ENCODE peak calls at places on chromosome 7, in four cellular contexts. Q is A172; I is activated naive CD8-positive, alpha-beta T cell treated with anti-CD3 and anti-CD28 coated beads for 36 hours; Y is fibroblast of the conjunctiva. G is an unnamed sample.

GRCh38 chr7:19362099-19362498 is 216.9 kb upstream of the FERD3L start:
- DNase-seq in Q (peak; percentile 52), I (no peak), Y (no peak), G (no peak)

GRCh38 chr7:121394709-121395140 is 1.4 kb downstream of the FAM3C start:
- DNase-seq in Q (peak; percentile 15), I (no peak), Y (no peak), G (no peak)

GRCh38 chr7:152050547-152050971 is 25.1 kb downstream of the GALNT11 start:
- DNase-seq in Q (peak; percentile 10), I (no peak), Y (peak; percentile 72), G (no peak)

GRCh38 chr7:99618726-99619125 is 2.0 kb downstream of the ZSCAN25 start:
- DNase-seq in Q (peak; percentile 58), I (no peak), Y (peak; percentile 10), G (no peak)

GRCh38 chr7:96837583-96837982 is 127.9 kb upstream of the SEM1 start:
- DNase-seq in Q (no peak), I (peak; percentile 38), Y (no peak), G (no peak)

GRCh38 chr7:32427769-32428291 is 62.4 kb downstream of the LSM5 start:
- DNase-seq in Q (peak; percentile 32), I (peak; percentile 73), Y (peak; percentile 44), G (peak; percentile 79)

GRCh38 chr7:118762451-118762850 is 537.9 kb downstream of the ANKRD7 start:
- DNase-seq in Q (no peak), I (no peak), Y (no peak), G (no peak)

GRCh38 chr7:101636822-101637623 is 7.9 kb upstream of the MYL10 start:
- DNase-seq in Q (peak; percentile 68), I (no peak), Y (no peak), G (no peak)

GRCh38 chr7:143877076-143877475 is 24.9 kb downstream of the TCAF1 start:
- DNase-seq in Q (no peak), I (no peak), Y (no peak), G (no peak)

GRCh38 chr7:152462995-152463713 is 27.4 kb upstream of the KMT2C start:
- DNase-seq in Q (peak; percentile 40), I (no peak), Y (no peak), G (no peak)

GRCh38 chr7:32036557-32036956 is 33.6 kb downstream of the PDE1C start:
- DNase-seq in Q (peak; percentile 74), I (no peak), Y (no peak), G (no peak)

GRCh38 chr7:29146082-29146706 is at the start of gene CPVL:
- DNase-seq in Q (peak; percentile 56), I (no peak), Y (no peak), G (no peak)

GRCh38 chr7:23012186-23012585 is 1.7 kb downstream of the HYCC1 start:
- DNase-seq in Q (no peak), I (no peak), Y (no peak), G (no peak)

GRCh38 chr7:42244828-42245227 is 7.8 kb upstream of the GLI3 start:
- DNase-seq in Q (peak; percentile 69), I (no peak), Y (no peak), G (no peak)

GRCh38 chr7:29852457-29852856 is 46.1 kb downstream of the WIPF3 start:
- DNase-seq in Q (no peak), I (no peak), Y (no peak), G (no peak)

GRCh38 chr7:91351374-91351773 is 87.1 kb downstream of the FZD1 start:
- DNase-seq in Q (peak; percentile 72), I (no peak), Y (no peak), G (no peak)

GRCh38 chr7:27547401-27547800 is 115.3 kb downstream of the HIBADH start:
- DNase-seq in Q (peak; percentile 30), I (no peak), Y (no peak), G (no peak)

GRCh38 chr7:2687338-2687869 is 598 bp upstream of the AMZ1 start:
- DNase-seq in Q (peak; percentile 61), I (no peak), Y (no peak), G (no peak)

GRCh38 chr7:142569851-142570250 is 179.4 kb upstream of the PRSS1 start:
- DNase-seq in Q (no peak), I (no peak), Y (no peak), G (no peak)

GRCh38 chr7:21828846-21829245 is 116.9 kb downstream of the CDCA7L start:
- DNase-seq in Q (no peak), I (no peak), Y (no peak), G (no peak)

GRCh38 chr7:36360244-36360643 is 29.4 kb upstream of the ANLN start:
- DNase-seq in Q (no peak), I (no peak), Y (no peak), G (no peak)

GRCh38 chr7:134155220-134155619 is 28.1 kb downstream of the LRGUK start:
- DNase-seq in Q (no peak), I (no peak), Y (no peak), G (no peak)

GRCh38 chr7:5553298-5553877 is 129.8 kb upstream of the TNRC18 start:
- DNase-seq in Q (peak; percentile 80), I (no peak), Y (no peak), G (no peak)

GRCh38 chr7:70060298-70061068 is 462.2 kb downstream of the AUTS2 start:
- DNase-seq in Q (no peak), I (no peak), Y (no peak), G (no peak)

GRCh38 chr7:57426629-57427003 is 23.4 kb upstream of the ZNF716 start:
- DNase-seq in Q (no peak), I (no peak), Y (no peak), G (no peak)

GRCh38 chr7:24784292-24784691 is 27.0 kb upstream of the GSDME start:
- DNase-seq in Q (no peak), I (no peak), Y (no peak), G (no peak)

GRCh38 chr7:71227126-71227525 is 95.2 kb downstream of the GALNT17 start:
- DNase-seq in Q (no peak), I (no peak), Y (no peak), G (no peak)

G was measured in RWPE2.